ENCODE peak calls at places on chromosomes 13 and 19, in six cellular contexts. R is fibroblast of mammary gland, S is choroid plexus epithelial cell, X is psoas muscle, T is stomach, A is GM12864. P is an unnamed sample.
A peak's percentile ranks its signal among the peaks of the same experiment; 100 is the strongest.

GRCh38 chr19:5932593-5933262 is 18.7 kb downstream of the CAPS start:
- DNase-seq in R (no peak), S (no peak), X (no peak), T (no peak), A (no peak), P (no peak)

GRCh38 chr19:35501684-35502083 is 11.4 kb upstream of the KRTDAP start:
- DNase-seq in R (peak; percentile 51), S (no peak), X (no peak), T (no peak), A (no peak), P (no peak)

GRCh38 chr19:8575467-8575997 is 1.7 kb downstream of the MYO1F start:
- DNase-seq in R (peak; percentile 56), S (peak; percentile 47), X (no peak), T (no peak), A (no peak), P (no peak)

GRCh38 chr13:67133476-67133875 is 96.7 kb downstream of the PCDH9 start:
- DNase-seq in R (no peak), S (peak; percentile 18), X (no peak), T (no peak), A (no peak), P (no peak)

GRCh38 chr13:102136735-102137296 is 265.0 kb downstream of the FGF14 start:
- DNase-seq in R (peak; percentile 6), S (no peak), X (no peak), T (no peak), A (no peak), P (no peak)

GRCh38 chr19:5292453-5292842 is 48.2 kb downstream of the PTPRS start:
- DNase-seq in R (no peak), S (no peak), X (no peak), T (peak; percentile 60), A (no peak), P (no peak)

GRCh38 chr19:531753-532571 is at the start of gene CDC34:
- DNase-seq in R (no peak), S (no peak), X (no peak), T (no peak), A (no peak), P (no peak)

GRCh38 chr19:3700242-3701032 is at the start of gene PIP5K1C:
- DNase-seq in R (peak; percentile 74), S (peak; percentile 87), X (peak; percentile 95), T (peak; percentile 94), A (no peak), P (peak; percentile 98)

GRCh38 chr13:30410705-30411125 is 11.6 kb upstream of the UBE2L5 start:
- DNase-seq in R (no peak), S (no peak), X (no peak), T (no peak), A (no peak), P (no peak)

GRCh38 chr13:41614671-41615519 is 157.5 kb downstream of the RGCC start:
- DNase-seq in R (peak; percentile 76), S (peak; percentile 48), X (no peak), T (no peak), A (no peak), P (no peak)

GRCh38 chr13:99980201-99981114 is 1.1 kb upstream of the ZIC2 start:
- DNase-seq in R (peak; percentile 51), S (peak; percentile 92), X (peak; percentile 77), T (peak; percentile 69), A (no peak), P (peak; percentile 86)

GRCh38 chr13:21243045-21243842 is 66.8 kb downstream of the MRPL57 start:
- DNase-seq in R (no peak), S (no peak), X (no peak), T (no peak), A (no peak), P (no peak)

GRCh38 chr13:36712785-36713184 is 39.0 kb downstream of the SERTM1 start:
- DNase-seq in R (peak; percentile 93), S (peak; percentile 46), X (no peak), T (no peak), A (no peak), P (no peak)

GRCh38 chr13:93984070-93984469 is 495.4 kb downstream of the DCT start:
- DNase-seq in R (no peak), S (no peak), X (no peak), T (no peak), A (no peak), P (no peak)

GRCh38 chr13:102651392-102651791 is 43.5 kb downstream of the METTL21C start:
- DNase-seq in R (peak; percentile 21), S (peak; percentile 70), X (no peak), T (no peak), A (no peak), P (no peak)

GRCh38 chr19:2048959-2049740 is 1.9 kb downstream of the MKNK2 start:
- DNase-seq in R (no peak), S (peak; percentile 26), X (peak; percentile 72), T (no peak), A (no peak), P (no peak)

GRCh38 chr19:19817357-19817756 is 4.2 kb downstream of the ZNF506 start:
- DNase-seq in R (no peak), S (no peak), X (no peak), T (no peak), A (no peak), P (no peak)

GRCh38 chr19:44356383-44357111 is at the start of gene ZNF112:
- DNase-seq in R (peak; percentile 91), S (peak; percentile 93), X (peak; percentile 91), T (peak; percentile 90), A (no peak), P (peak; percentile 84)

GRCh38 chr13:97600438-97601080 is 166.6 kb downstream of the RAP2A start:
- DNase-seq in R (peak; percentile 77), S (peak; percentile 91), X (no peak), T (no peak), A (no peak), P (no peak)

GRCh38 chr19:6415592-6416190 is 8.9 kb downstream of the KHSRP start:
- DNase-seq in R (no peak), S (no peak), X (no peak), T (no peak), A (no peak), P (no peak)

GRCh38 chr19:6481541-6482342 is at the start of gene DENND1C:
- DNase-seq in R (no peak), S (peak; percentile 32), X (no peak), T (peak; percentile 52), A (peak; percentile 29), P (peak; percentile 50)

DNA sequence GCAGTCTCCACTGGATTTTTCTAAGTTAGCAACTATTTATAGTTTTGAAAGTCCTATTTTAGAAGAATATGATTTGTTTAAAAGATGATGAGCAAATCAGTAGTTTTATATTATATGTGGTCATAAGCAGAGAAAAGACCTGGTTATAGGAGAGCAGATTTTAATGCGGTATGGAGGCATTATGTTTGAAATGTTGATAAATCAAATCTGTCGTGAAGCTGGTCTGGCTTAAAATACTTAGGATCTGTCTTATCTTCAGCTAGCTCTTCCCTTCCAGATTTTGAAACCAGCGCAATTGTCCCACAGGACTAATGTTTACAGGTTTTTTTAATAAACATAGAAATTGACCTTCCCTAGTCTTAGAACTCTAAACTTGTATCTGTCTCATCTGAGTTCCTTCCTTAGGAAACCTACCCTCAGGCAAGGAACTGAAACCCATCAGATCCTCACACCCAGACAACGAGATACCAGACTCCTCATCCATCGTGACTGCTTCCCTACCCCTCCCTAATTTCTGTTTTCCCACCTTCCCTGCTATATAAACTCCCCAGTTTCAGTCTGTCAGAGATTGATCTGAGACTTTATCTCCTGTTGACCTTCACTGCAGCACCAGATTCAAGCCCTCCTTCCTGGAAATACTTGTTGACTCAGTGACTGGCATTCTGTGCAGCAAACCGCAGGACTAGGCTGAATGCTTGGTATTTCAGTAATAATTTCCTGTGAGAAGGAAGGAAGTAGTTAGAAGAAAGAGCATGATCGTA is 37.8 kb upstream of the CXCL17 start:
- DNase-seq in R (peak; percentile 40), S (peak; percentile 47), X (no peak), T (peak; percentile 44), A (no peak), P (no peak)
- TF ChIP-seq CTCF in R (no peak), S (no peak), X (no peak), T (no peak), A (no peak), P (no peak)

DNA sequence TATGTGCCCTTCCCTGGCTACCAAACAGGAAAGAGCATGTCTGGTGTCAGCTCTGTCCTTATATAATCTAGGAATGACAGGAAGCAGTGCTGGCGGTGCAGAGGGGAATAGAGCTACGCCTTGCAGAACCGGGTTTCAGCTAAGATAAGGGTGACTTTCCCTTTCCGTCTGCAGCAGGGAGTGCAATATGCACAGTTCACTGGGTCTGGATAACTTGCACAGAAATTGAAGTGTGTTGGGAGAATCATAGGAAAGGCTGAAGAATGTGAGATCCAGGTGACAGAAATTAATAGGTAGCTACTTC is 90.0 kb upstream of the TSHZ3 start:
- DNase-seq in R (no peak), S (no peak), X (no peak), T (no peak), A (no peak), P (no peak)
- TF ChIP-seq CTCF in R (no peak), S (no peak), X (no peak), T (no peak), A (no peak), P (no peak)

DNA sequence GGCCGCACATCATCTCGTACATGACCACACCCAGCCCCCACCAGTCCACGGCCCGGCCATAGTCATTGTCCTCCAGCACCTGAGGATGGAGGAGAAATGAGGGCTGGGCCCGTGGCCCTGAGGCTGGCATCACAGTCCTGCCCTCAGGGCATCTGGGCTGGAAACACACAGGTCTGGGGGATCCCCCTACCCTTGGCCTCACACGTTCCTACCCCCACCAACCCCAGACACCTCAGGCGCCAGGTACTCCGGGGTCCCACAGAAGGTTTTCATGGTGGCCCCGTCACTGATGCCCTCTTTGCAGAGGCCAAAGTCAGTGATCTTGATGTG is 9.5 kb upstream of the CCNP start:
- DNase-seq in R (no peak), S (no peak), X (no peak), T (no peak), A (no peak), P (no peak)
- TF ChIP-seq CTCF in R (no peak), S (no peak), X (no peak), T (no peak), A (no peak), P (no peak)

GRCh38 chr19:17754634-17755532 is 3.6 kb downstream of the FCHO1 start:
- DNase-seq in R (no peak), S (no peak), X (no peak), T (no peak), A (peak; percentile 78), P (no peak)
- TF ChIP-seq CTCF in R (no peak), S (no peak), X (no peak), T (no peak), A (peak; percentile 51), P (peak; percentile 1)

GRCh38 chr19:34120846-34121639 is 51.3 kb upstream of the LSM14A start:
- DNase-seq in R (peak; percentile 58), S (peak; percentile 79), X (no peak), T (peak; percentile 31), A (no peak), P (peak; percentile 56)
- TF ChIP-seq CTCF in R (peak; percentile 92), S (peak; percentile 97), X (peak; percentile 47), T (peak; percentile 59), A (peak; percentile 77), P (peak; percentile 76)